ENCODE peak calls at places on chromosomes 12 and 14, in nine cellular contexts. Y, M, R, T, I, X, F, K and H are unnamed samples.

GRCh38 chr14:91732859-91733477 is 1.1 kb upstream of the CATSPERB start:
- DNase-seq in K (no peak), T (no peak), F (no peak), M (no peak), X (no peak), Y (no peak), R (no peak), I (no peak), H (no peak)

GRCh38 chr12:78711954-78712353 is 152.6 kb upstream of the SYT1 start:
- DNase-seq in M (no peak), F (no peak), Y (no peak), R (no peak), I (no peak), T (no peak), K (no peak), X (no peak), H (no peak)

GRCh38 chr12:122304924-122305323 is 38.6 kb upstream of the VPS33A start:
- DNase-seq in F (no peak), I (no peak), Y (peak; percentile 46), X (no peak), R (no peak), T (no peak), M (no peak), K (no peak), H (no peak)

GRCh38 chr12:88153959-88154358 is 11.9 kb downstream of the TMTC3 start:
- DNase-seq in T (no peak), X (no peak), I (no peak), Y (peak; percentile 70), F (peak; percentile 23), K (no peak), M (no peak), R (no peak), H (no peak)

GRCh38 chr12:45204757-45205156 is 11.1 kb upstream of the ANO6 start:
- DNase-seq in X (no peak), R (no peak), Y (no peak), M (no peak), I (no peak), T (no peak), K (no peak), F (no peak), H (no peak)

GRCh38 chr12:86256169-86256568 is at the start of gene MGAT4C:
- DNase-seq in I (no peak), R (no peak), K (no peak), T (no peak), X (no peak), Y (no peak), M (no peak), F (peak; percentile 47), H (no peak)

GRCh38 chr12:85468356-85469157 is 188.5 kb downstream of the ALX1 start:
- DNase-seq in R (no peak), Y (peak; percentile 68), I (no peak), F (peak; percentile 62), M (peak; percentile 19), T (peak; percentile 56), K (peak; percentile 48), X (peak; percentile 65), H (peak; percentile 67)

GRCh38 chr12:25322918-25323773 is 72.4 kb upstream of the KRAS start:
- DNase-seq in F (no peak), T (no peak), K (peak; percentile 45), M (no peak), I (no peak), R (no peak), X (no peak), Y (peak; percentile 46), H (no peak)

GRCh38 chr14:21868442-21869046 is 194.9 kb upstream of the OR4E1 start:
- DNase-seq in F (peak; percentile 79), R (no peak), T (no peak), I (peak; percentile 83), Y (peak; percentile 32), M (peak; percentile 72), X (no peak), K (peak; percentile 72), H (peak; percentile 54)

GRCh38 chr12:101414533-101415119 is 7.1 kb upstream of the ARL1 start:
- DNase-seq in M (peak; percentile 12), R (no peak), I (no peak), F (peak; percentile 60), K (peak; percentile 54), X (no peak), Y (peak; percentile 67), T (no peak), H (peak; percentile 66)

GRCh38 chr14:105876829-105877228 is 350.4 kb downstream of the TMEM121 start:
- DNase-seq in K (no peak), I (no peak), T (no peak), M (no peak), R (peak; percentile 2), X (no peak), Y (no peak), F (no peak), H (no peak)

GRCh38 chr12:127625372-127625771 is 641.6 kb upstream of the TMEM132C start:
- DNase-seq in M (no peak), T (no peak), X (no peak), K (no peak), F (no peak), Y (no peak), R (no peak), I (no peak), H (no peak)

GRCh38 chr12:109191621-109192250 is 75.3 kb downstream of the ACACB start:
- DNase-seq in F (no peak), I (no peak), X (no peak), M (no peak), T (no peak), R (no peak), K (no peak), Y (no peak), H (no peak)

DNA sequence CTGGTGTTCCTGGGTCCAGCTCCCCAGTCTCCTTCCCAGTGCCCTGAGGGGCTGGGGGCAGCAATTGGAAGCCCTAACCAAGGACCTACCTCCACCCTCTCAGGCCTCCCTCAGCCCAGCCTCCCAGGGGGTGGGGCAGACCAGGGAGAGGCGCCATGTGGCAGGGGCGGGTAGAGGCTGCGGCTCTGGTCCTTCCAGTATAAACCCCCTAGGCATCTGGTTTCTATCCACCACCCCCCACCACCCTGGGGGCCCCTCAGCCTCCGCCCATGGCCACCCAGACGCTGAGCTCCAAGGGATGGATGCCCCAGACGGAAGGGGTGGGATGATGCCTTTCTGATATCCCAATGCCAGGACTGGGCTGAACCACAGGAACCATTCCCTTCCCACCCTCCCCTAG is 2.8 kb upstream of the SP7 start:
- DNase-seq in M (no peak), K (no peak), T (no peak), Y (no peak), I (no peak), X (no peak), F (no peak), R (no peak), H (no peak)
- H3K27me3 ChIP-seq in M (peaks cover 5% of the 10 kb centered on the region), K (no peaks in the 10 kb centered on the region), T (no peaks in the 10 kb centered on the region), Y (peaks cover 66% of the 10 kb centered on the region), I (peaks cover 30% of the 10 kb centered on the region), X (no peaks in the 10 kb centered on the region), F (no peaks in the 10 kb centered on the region), R (peaks cover 22% of the 10 kb centered on the region), H (peaks cover 13% of the 10 kb centered on the region)

GRCh38 chr12:63151061-63151897 is at the start of gene AVPR1A:
- DNase-seq in Y (no peak), M (no peak), R (peak; percentile 19), T (peak; percentile 52), K (peak; percentile 18), F (peak; percentile 25), X (no peak), I (no peak), H (peak; percentile 7)

GRCh38 chr12:63150255-63151060 is 543 bp downstream of the AVPR1A start:
- DNase-seq in Y (no peak), X (peak; percentile 60), M (no peak), K (no peak), R (peak; percentile 15), F (peak; percentile 58), I (no peak), T (peak; percentile 65), H (no peak)

GRCh38 chr12:63149884-63150254 is 1.1 kb downstream of the AVPR1A start:
- DNase-seq in I (no peak), M (no peak), K (no peak), F (no peak), T (peak; percentile 54), Y (no peak), R (peak; percentile 12), X (no peak), H (no peak)

GRCh38 chr12:63154560-63154959 is 3.6 kb upstream of the AVPR1A start:
- DNase-seq in X (no peak), I (no peak), M (no peak), R (no peak), Y (no peak), T (no peak), K (no peak), F (no peak), H (no peak)

DNA sequence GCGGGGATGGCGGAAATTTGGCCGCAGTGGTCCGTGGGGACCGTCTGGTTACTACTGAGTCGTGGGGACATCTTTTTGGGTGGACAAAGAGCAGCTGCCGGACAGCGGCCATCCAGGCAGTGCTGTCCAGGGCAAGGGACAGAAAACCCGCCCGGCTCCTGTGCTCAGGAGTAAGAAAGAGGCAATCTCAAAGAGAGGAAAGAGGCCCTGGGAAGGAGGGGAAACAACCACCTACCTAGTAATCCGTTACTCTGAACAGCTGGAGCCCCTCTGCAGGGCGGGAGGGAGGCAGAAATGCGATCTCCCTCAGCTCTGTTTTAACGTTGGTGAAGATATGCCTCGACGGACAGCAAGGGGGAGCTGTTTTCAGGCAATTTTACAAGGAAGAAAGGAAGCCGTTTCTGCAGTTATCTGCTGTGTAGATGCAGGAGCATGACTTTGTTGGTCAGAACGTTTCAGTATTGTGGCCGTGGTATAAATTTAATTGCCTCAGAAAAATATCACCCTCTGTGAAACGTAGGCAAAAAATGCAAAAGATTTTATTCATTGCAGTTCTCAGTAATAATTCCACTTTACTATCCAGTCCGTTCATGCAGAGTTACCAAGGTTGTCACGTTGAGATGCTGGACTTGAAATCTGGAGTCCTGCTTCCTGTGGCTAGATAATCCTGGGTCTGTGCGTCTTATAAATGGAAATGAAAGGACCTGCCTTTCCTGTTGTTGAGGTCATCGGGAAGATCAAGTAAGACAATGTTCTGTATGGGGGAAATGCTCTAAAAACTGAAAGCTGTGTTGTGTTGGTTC is 1.1 kb upstream of the AVPR1A start:
- DNase-seq in R (no peak), T (peak; percentile 55), Y (peak; percentile 24), I (no peak), M (no peak), K (peak; percentile 58), F (peak; percentile 65), X (no peak), H (peak; percentile 33)
- H3K4me3 ChIP-seq in R (peak overlapping the region; percentile 64), T (no peak overlapping the region), Y (no peak overlapping the region), I (no peak overlapping the region), M (no peak overlapping the region), K (no peak overlapping the region), F (peak overlapping the region; percentile 25), X (peak overlapping the region; percentile 64), H (no peak overlapping the region)

DNA sequence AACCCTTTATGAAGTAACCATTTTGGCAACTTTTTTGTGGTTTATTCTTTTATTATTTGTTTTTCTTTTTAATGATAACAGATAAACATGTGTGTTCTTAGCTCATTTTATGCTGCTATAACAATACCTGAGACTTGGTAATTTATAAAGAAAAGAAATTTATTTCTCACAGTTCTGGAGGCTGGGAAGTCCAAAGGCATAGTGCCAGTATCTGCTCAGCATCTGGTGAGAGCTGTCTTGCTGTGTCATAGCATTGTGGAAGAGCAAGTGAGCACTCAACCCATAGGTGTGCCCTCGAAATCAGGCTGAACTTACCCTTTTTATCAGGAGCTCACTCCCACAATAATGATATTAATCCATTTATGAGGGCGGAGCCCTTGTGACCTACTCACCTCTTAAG is 8.0 kb upstream of the SCFD1 start:
- DNase-seq in T (no peak), R (no peak), M (no peak), F (no peak), X (no peak), I (no peak), Y (no peak), K (no peak), H (no peak)
- H3K36me3 ChIP-seq in T (no peaks in the 10 kb centered on the region), R (no peaks in the 10 kb centered on the region), M (peaks cover 5% of the 10 kb centered on the region), F (peaks cover 41% of the 10 kb centered on the region), X (no peaks in the 10 kb centered on the region), I (no peaks in the 10 kb centered on the region), Y (peaks cover 2% of the 10 kb centered on the region), K (no peaks in the 10 kb centered on the region), H (no peaks in the 10 kb centered on the region)

GRCh38 chr12:3597526-3598210 is 106.7 kb downstream of the PRMT8 start:
- DNase-seq in F (no peak), Y (no peak), R (no peak), I (no peak), M (no peak), T (peak; percentile 23), X (no peak), K (peak; percentile 66), H (no peak)
- H3K27me3 ChIP-seq in F (no peaks in the 10 kb centered on the region), Y (no peaks in the 10 kb centered on the region), R (no peaks in the 10 kb centered on the region), I (no peaks in the 10 kb centered on the region), M (no peaks in the 10 kb centered on the region), T (no peaks in the 10 kb centered on the region), X (no peaks in the 10 kb centered on the region), K (no peaks in the 10 kb centered on the region), H (no peaks in the 10 kb centered on the region)